ENCODE peak calls at places on chromosomes 16 and 17, in nine cellular contexts. X, J, F, G, E, P, Q, S and D are unnamed samples.

GRCh38 chr16:12515771-12516170 is 287.9 kb downstream of the CPPED1 start:
- DNase-seq in F (no peak), J (no peak), P (no peak), X (no peak), G (no peak), E (no peak), S (no peak), Q (no peak), D (no peak)

GRCh38 chr16:58026139-58026704 is 668 bp downstream of the MMP15 start:
- DNase-seq in G (peak), E (no peak), P (no peak), F (no peak), J (peak), Q (peak), X (no peak), S (peak), D (no peak)

GRCh38 chr17:47776330-47777197 is 43.5 kb downstream of the TBX21 start:
- DNase-seq in F (peak), P (peak), S (peak), Q (peak), E (no peak), G (peak), J (peak), X (peak), D (peak)

GRCh38 chr17:79150035-79150733 is 75.6 kb downstream of the ENGASE start:
- DNase-seq in J (no peak), E (no peak), F (no peak), S (no peak), X (no peak), Q (no peak), G (no peak), P (no peak), D (no peak)

GRCh38 chr17:45197555-45198334 is 23.9 kb upstream of the FMNL1 start:
- DNase-seq in S (peak), G (peak), Q (peak), P (peak), X (peak), J (peak), F (peak), E (peak), D (peak)

GRCh38 chr17:2263183-2263954 is 40.2 kb downstream of the SMG6 start:
- DNase-seq in E (no peak), G (no peak), P (no peak), F (no peak), X (no peak), Q (no peak), J (no peak), S (no peak), D (no peak)

GRCh38 chr16:55478827-55479559 is at the start of gene MMP2:
- DNase-seq in G (peak), S (no peak), Q (peak), F (no peak), E (no peak), X (peak), P (no peak), J (no peak), D (no peak)

GRCh38 chr16:4682616-4683254 is 10.6 kb upstream of the NUDT16L1 start:
- DNase-seq in E (peak), S (peak), F (no peak), J (peak), G (peak), P (no peak), Q (no peak), X (peak), D (no peak)

GRCh38 chr17:55769625-55770000 is 18.8 kb downstream of the PCTP start:
- DNase-seq in S (no peak), X (no peak), J (no peak), E (no peak), P (no peak), F (no peak), Q (no peak), G (no peak), D (no peak)

GRCh38 chr16:86509759-86510464 is 415 bp upstream of the FOXF1 start:
- DNase-seq in X (peak), G (no peak), S (no peak), P (no peak), Q (peak), E (no peak), F (no peak), J (no peak), D (no peak)

GRCh38 chr17:15782809-15783208 is 50.7 kb downstream of the TBC1D26 start:
- DNase-seq in E (no peak), X (no peak), G (no peak), P (peak), S (no peak), Q (no peak), F (no peak), J (peak), D (no peak)

GRCh38 chr16:11016993-11017392 is 72.6 kb downstream of the CLEC16A start:
- DNase-seq in G (no peak), X (no peak), P (no peak), Q (no peak), S (no peak), E (no peak), F (no peak), J (peak), D (no peak)

GRCh38 chr16:28984619-28985135 is at the start of gene LAT:
- DNase-seq in J (peak), Q (no peak), S (peak), X (no peak), P (no peak), F (peak), G (no peak), E (no peak), D (no peak)

GRCh38 chr16:10368984-10369551 is 16.8 kb upstream of the ATF7IP2 start:
- DNase-seq in P (peak), G (no peak), J (no peak), X (peak), S (no peak), F (no peak), Q (no peak), E (no peak), D (no peak)

GRCh38 chr16:87384162-87384999 is 805 bp upstream of the FBXO31 start:
- DNase-seq in E (peak), S (peak), J (no peak), F (no peak), X (peak), P (peak), Q (peak), G (peak), D (no peak)

GRCh38 chr16:87963400-87963799 is 12.2 kb downstream of the BANP start:
- DNase-seq in X (no peak), G (no peak), P (no peak), F (no peak), E (no peak), J (peak), Q (no peak), S (peak), D (no peak)

GRCh38 chr16:68393333-68393732 is 55.0 kb downstream of the SMPD3 start:
- DNase-seq in X (no peak), E (no peak), G (no peak), P (no peak), S (no peak), J (no peak), Q (no peak), F (no peak), D (no peak)

GRCh38 chr17:14772776-14773175 is 471.9 kb downstream of the HS3ST3B1 start:
- DNase-seq in S (no peak), J (no peak), Q (no peak), X (no peak), F (no peak), E (no peak), P (peak), G (no peak), D (no peak)